ENCODE peak calls at places on chromosomes 16 and 17, in eight cellular contexts. K, X, E, H, G, A, M and J are unnamed samples.

GRCh38 chr16:31134091-31134571 is 1.4 kb downstream of the PRSS8 start:
- DNase-seq in G (no peak), A (peak; percentile 60), E (no peak), M (no peak), K (no peak), H (no peak), X (peak; percentile 59), J (no peak)

GRCh38 chr16:81544261-81544660 is 99.7 kb downstream of the CMIP start:
- DNase-seq in A (no peak), E (no peak), H (no peak), X (no peak), G (no peak), K (no peak), M (no peak), J (no peak)

GRCh38 chr16:87062569-87063442 is 254.4 kb downstream of the C16orf95 start:
- DNase-seq in K (no peak), H (peak; percentile 73), M (no peak), E (no peak), A (peak; percentile 33), X (peak; percentile 73), G (peak; percentile 50), J (peak; percentile 70)

GRCh38 chr17:78678711-78679110 is 101.5 kb upstream of the DNAH17 start:
- DNase-seq in K (no peak), E (no peak), G (no peak), H (no peak), M (no peak), X (no peak), A (no peak), J (no peak)

GRCh38 chr16:83231771-83232170 is 576.0 kb upstream of the HSBP1 start:
- DNase-seq in M (no peak), H (no peak), A (no peak), X (no peak), K (no peak), E (no peak), G (no peak), J (no peak)

GRCh38 chr17:66637491-66637890 is 197.4 kb upstream of the CACNG5 start:
- DNase-seq in M (no peak), A (peak; percentile 52), H (no peak), X (no peak), E (no peak), G (no peak), K (no peak), J (no peak)

GRCh38 chr17:61309362-61309761 is 90.3 kb upstream of the TBX2 start:
- DNase-seq in G (no peak), E (no peak), H (no peak), A (no peak), M (no peak), K (no peak), X (no peak), J (no peak)

GRCh38 chr17:77503293-77503655 is 362.5 kb downstream of the SEC14L1 start:
- DNase-seq in E (no peak), K (peak; percentile 24), X (no peak), G (no peak), A (no peak), H (no peak), M (peak; percentile 43), J (no peak)

GRCh38 chr17:79620207-79621038 is 9.6 kb upstream of the RBFOX3 start:
- DNase-seq in M (peak; percentile 17), X (no peak), E (no peak), K (peak; percentile 6), H (no peak), G (no peak), A (no peak), J (peak; percentile 5)

GRCh38 chr16:79589495-79590134 is 10.9 kb downstream of the MAF start:
- DNase-seq in G (no peak), X (no peak), A (no peak), E (no peak), K (peak; percentile 64), H (no peak), M (no peak), J (no peak)

GRCh38 chr16:29962344-29962994 is 590 bp downstream of the TMEM219 start:
- DNase-seq in A (no peak), M (no peak), H (peak; percentile 45), K (no peak), X (no peak), G (no peak), E (no peak), J (no peak)

GRCh38 chr17:1487939-1488825 is 4.3 kb downstream of the MYO1C start:
- DNase-seq in K (peak; percentile 91), X (peak; percentile 78), M (peak; percentile 83), G (peak; percentile 80), H (peak; percentile 88), A (peak; percentile 97), E (peak; percentile 33), J (peak; percentile 82)

GRCh38 chr17:31391496-31391949 is at the start of gene RAB11FIP4:
- DNase-seq in M (no peak), H (peak; percentile 22), X (no peak), A (no peak), K (no peak), G (no peak), E (no peak), J (no peak)

GRCh38 chr17:74919440-74920305 is 3.4 kb downstream of the USH1G start:
- DNase-seq in A (no peak), M (no peak), K (no peak), G (no peak), X (peak; percentile 21), E (no peak), H (peak; percentile 33), J (no peak)

GRCh38 chr17:52064791-52065211 is 93.7 kb downstream of the CA10 start:
- DNase-seq in A (no peak), G (no peak), M (no peak), H (no peak), X (no peak), K (no peak), E (no peak), J (no peak)

GRCh38 chr16:10862432-10862831 is 14.6 kb upstream of the CIITA start:
- DNase-seq in E (no peak), G (peak; percentile 78), H (peak; percentile 90), A (peak; percentile 56), K (no peak), M (no peak), X (peak; percentile 87), J (peak; percentile 89)

GRCh38 chr17:8900626-8901585 is 33.4 kb upstream of the PIK3R6 start:
- DNase-seq in M (no peak), H (peak; percentile 17), A (no peak), K (no peak), X (no peak), E (no peak), G (no peak), J (peak; percentile 6)

GRCh38 chr17:75650874-75651273 is 16.1 kb downstream of the RECQL5 start:
- DNase-seq in A (no peak), E (no peak), K (no peak), G (no peak), M (peak; percentile 7), H (no peak), X (no peak), J (no peak)

GRCh38 chr17:8125196-8125946 is 1.5 kb upstream of the HES7 start:
- DNase-seq in A (peak; percentile 84), M (peak; percentile 89), K (peak; percentile 83), X (peak; percentile 92), H (peak; percentile 83), E (no peak), G (peak; percentile 78), J (peak; percentile 72)

DNA sequence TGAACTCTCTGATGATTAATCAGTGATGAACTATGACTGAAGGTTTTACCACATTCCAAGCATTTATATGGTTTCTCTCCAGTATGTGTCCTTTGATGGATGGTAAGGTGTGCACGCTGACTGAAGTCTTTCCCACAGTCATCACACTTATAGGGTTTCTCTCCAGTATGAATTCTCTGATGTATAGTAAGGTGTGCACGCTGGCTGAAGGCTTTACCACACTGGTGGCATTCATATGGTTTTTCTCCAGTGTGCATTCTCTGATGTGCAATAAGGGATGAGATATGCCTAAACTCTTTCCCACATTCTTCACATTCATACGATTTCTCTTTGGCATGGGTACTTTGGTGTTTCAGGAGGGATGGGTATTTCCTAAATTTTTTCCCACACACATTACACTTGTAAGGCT is 16.4 kb downstream of the ZNF287 start:
- DNase-seq in K (no peak), A (no peak), G (no peak), H (no peak), X (no peak), M (no peak), E (no peak), J (no peak)
- H3K9me3 ChIP-seq in K (peaks cover 89% of the 10 kb centered on the region), A (peaks cover 17% of the 10 kb centered on the region), G (peaks cover 17% of the 10 kb centered on the region), H (peaks cover 36% of the 10 kb centered on the region), X (peaks cover 6% of the 10 kb centered on the region), M (peaks cover 45% of the 10 kb centered on the region), E (peaks cover 90% of the 10 kb centered on the region), J (peaks cover 35% of the 10 kb centered on the region)

DNA sequence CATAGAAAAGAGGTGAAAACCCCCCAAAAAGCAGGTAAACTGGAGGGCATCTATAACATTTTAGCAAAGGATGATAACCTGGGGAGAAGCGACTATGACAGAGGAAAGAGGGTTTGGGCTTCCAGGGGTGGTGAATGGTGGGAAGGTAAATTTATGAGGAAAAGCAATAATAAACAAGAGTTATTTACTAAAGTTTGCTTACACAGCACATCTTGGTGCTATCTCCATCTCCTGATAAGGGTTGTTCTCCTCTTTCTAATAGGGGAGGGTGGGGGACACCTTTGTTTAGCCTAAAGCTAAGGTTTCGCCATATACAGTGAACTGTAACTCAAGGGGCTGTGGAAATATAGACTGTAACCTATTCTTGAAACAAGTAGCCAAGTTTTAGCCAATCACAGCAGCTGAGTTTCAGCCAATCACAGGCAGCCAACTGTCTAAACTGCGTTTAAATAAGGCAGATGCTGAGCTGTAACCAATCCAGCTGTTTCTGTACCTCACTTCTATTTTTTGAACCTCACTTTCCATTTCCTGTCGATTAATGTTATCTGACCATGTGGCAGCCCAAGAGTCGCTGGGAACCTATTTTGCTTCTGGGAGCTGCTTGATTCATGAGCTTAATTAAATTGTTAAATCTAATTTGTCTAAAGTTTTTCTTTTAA is 191.8 kb downstream of the MAP2K6 start:
- DNase-seq in A (no peak), H (no peak), G (no peak), K (no peak), E (no peak), M (no peak), X (no peak), J (no peak)
- H3K27ac ChIP-seq in A (no peak overlapping the region), H (no peak overlapping the region), G (no peak overlapping the region), K (no peak overlapping the region), E (no peak overlapping the region), M (no peak overlapping the region), X (no peak overlapping the region), J (no peak overlapping the region)

DNA sequence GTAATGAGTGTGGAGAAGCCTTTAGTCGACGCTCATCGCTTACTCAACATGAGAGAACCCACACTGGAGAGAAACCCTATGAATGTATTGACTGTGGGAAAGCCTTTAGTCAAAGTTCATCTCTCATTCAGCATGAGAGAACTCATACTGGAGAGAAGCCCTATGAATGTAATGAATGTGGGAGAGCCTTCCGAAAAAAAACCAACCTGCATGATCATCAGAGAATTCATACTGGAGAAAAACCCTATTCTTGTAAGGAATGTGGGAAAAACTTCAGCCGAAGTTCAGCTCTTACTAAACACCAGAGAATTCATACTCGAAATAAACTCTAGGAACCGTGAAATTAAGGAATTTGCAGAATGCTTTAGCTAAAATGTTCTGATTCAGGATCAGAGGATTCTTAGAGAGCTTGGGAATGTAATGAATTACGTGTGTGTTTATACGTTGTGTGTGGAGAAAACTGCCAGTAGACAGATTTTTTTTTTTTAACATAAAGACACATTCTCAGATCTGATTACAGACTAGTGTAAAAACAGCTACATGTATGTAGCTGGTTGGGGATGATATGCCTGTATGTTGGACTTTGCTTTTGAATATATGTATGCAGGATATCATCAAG is 25.4 kb downstream of the ZFP90 start:
- DNase-seq in E (no peak), K (no peak), M (no peak), G (no peak), X (no peak), H (no peak), A (no peak), J (no peak)
- H3K9me3 ChIP-seq in E (peaks cover 91% of the 10 kb centered on the region), K (peaks cover 95% of the 10 kb centered on the region), M (peaks cover 89% of the 10 kb centered on the region), G (peaks cover 37% of the 10 kb centered on the region), X (peaks cover 13% of the 10 kb centered on the region), H (peaks cover 78% of the 10 kb centered on the region), A (peaks cover 91% of the 10 kb centered on the region), J (peaks cover 16% of the 10 kb centered on the region)

GRCh38 chr17:4142107-4142900 is 526 bp downstream of the ZZEF1 start:
- DNase-seq in K (peak; percentile 77), E (no peak), M (no peak), G (peak; percentile 49), X (peak; percentile 60), A (no peak), H (peak; percentile 32), J (peak; percentile 55)
- H3K27ac ChIP-seq in K (peak overlapping the region; percentile 99), E (peak overlapping the region; percentile 99), M (peak overlapping the region; percentile 77), G (peak overlapping the region; percentile 90), X (peak overlapping the region; percentile 98), A (no peak overlapping the region), H (peak overlapping the region; percentile 100), J (peak overlapping the region; percentile 98)